ENCODE peak calls at places on chromosome 13, in eight cellular contexts. G, T, U, I, A, S, L and Z are unnamed samples.

GRCh38 chr13:30791354-30791921 is 56.1 kb downstream of the ALOX5AP start:
- DNase-seq in G (peak), T (peak), U (no peak), I (no peak), A (no peak), S (no peak), L (no peak), Z (no peak)

GRCh38 chr13:64723735-64724134 is 2506.4 kb downstream of the PCDH9 start:
- DNase-seq in G (peak), T (no peak), U (peak), I (no peak), A (no peak), S (no peak), L (peak), Z (no peak)

GRCh38 chr13:111050539-111050879 is 64.6 kb upstream of the ARHGEF7 start:
- DNase-seq in G (no peak), T (no peak), U (no peak), I (no peak), A (no peak), S (no peak), L (no peak), Z (no peak)

GRCh38 chr13:112455476-112456059 is 79.4 kb downstream of the SPACA7 start:
- DNase-seq in G (no peak), T (no peak), U (no peak), I (no peak), A (no peak), S (no peak), L (no peak), Z (no peak)

GRCh38 chr13:63425131-63425530 is 2009.5 kb upstream of the PCDH20 start:
- DNase-seq in G (no peak), T (no peak), U (peak), I (no peak), A (no peak), S (no peak), L (no peak), Z (no peak)

GRCh38 chr13:89372193-89372592 is 1701.0 kb downstream of the SLITRK5 start:
- DNase-seq in G (no peak), T (no peak), U (no peak), I (no peak), A (no peak), S (no peak), L (no peak), Z (no peak)

GRCh38 chr13:99606322-99607089 is 105.2 kb downstream of the TM9SF2 start:
- DNase-seq in G (peak), T (peak), U (peak), I (peak), A (peak), S (peak), L (peak), Z (peak)

GRCh38 chr13:82654851-82655517 is 1227.3 kb downstream of the SLITRK1 start:
- DNase-seq in G (peak), T (no peak), U (peak), I (peak), A (peak), S (peak), L (no peak), Z (no peak)

GRCh38 chr13:73421310-73421912 is 362.6 kb downstream of the KLF5 start:
- DNase-seq in G (no peak), T (no peak), U (peak), I (no peak), A (no peak), S (no peak), L (no peak), Z (no peak)

GRCh38 chr13:23851106-23851505 is 38.1 kb downstream of the MIPEP start:
- DNase-seq in G (peak), T (no peak), U (peak), I (no peak), A (no peak), S (no peak), L (no peak), Z (no peak)

GRCh38 chr13:20193924-20194631 is 1.3 kb upstream of the GJB2 start:
- DNase-seq in G (no peak), T (no peak), U (no peak), I (no peak), A (no peak), S (no peak), L (no peak), Z (no peak)

GRCh38 chr13:110605132-110605531 is 10.2 kb upstream of the NAXD start:
- DNase-seq in G (no peak), T (no peak), U (no peak), I (no peak), A (no peak), S (no peak), L (no peak), Z (no peak)

GRCh38 chr13:27967203-27967735 is 1.8 kb downstream of the CDX2 start:
- DNase-seq in G (no peak), T (no peak), U (no peak), I (no peak), A (no peak), S (no peak), L (no peak), Z (no peak)
- H3K4me3 ChIP-seq in G (no peak), T (no peak), U (no peak), I (no peak), A (no peak), S (no peak), L (no peak), Z (no peak)

GRCh38 chr13:42327725-42328124 is 55.8 kb downstream of the AKAP11 start:
- DNase-seq in G (no peak), T (no peak), U (no peak), I (no peak), A (no peak), S (no peak), L (no peak), Z (no peak)
- TF ChIP-seq CTCF in G (no peak), T (no peak), U (no peak), I (no peak), A (no peak), S (no peak), L (no peak), Z (peak)

DNA sequence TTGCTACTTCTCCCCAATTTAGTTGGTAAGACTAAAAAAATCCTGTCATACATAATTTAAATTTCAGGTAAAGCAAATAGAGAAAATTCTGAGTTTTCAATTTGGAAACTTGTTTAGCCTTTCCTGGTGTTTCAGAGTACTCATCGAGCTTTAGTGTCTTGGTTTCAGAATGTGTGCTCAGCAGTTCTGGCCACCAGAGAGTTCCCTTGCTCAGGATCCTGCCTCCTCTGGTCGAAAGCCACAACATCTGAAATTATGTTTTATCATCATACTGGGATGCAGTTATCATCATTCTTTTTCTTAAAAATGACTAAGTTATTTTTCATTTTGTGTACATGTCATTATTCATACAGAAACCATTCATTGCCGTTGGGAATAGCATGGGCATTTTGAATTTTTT is 263.2 kb upstream of the SPRY2 start:
- DNase-seq in G (peak), T (peak), U (peak), I (no peak), A (no peak), S (no peak), L (no peak), Z (no peak)
- H3K4me3 ChIP-seq in G (no peak), T (no peak), U (no peak), I (no peak), A (no peak), S (no peak), L (no peak), Z (no peak)

DNA sequence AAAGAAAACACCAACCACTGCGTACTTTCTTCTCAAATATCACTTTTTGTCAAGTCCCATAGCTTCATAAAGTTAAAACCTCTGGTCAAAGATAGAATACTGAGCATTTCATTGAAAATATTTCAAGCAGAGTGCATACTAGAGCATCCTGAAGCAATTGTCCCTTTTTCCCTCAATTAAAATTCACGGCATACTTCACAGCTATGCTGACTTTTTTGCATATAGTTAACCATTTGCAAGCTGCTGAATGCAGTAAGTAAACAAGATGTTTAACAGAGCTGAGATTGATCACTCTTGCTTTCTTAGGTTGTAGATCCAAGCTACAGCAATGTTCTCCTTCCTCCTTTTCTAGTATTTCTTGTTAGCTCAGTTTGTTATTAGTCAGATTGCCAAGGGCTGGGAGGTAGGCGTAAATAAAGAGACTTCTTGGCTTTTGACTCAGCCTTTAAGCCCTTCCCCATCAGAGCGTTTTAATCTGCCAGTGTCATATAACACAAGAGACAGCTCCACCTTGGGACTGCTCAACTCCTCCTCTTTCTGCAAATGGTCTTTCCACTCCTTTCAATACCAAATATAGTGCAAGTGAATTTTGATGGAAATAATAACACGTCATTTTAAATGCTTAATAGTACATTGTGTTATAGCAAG is at the start of gene SLITRK6:
- DNase-seq in G (peak), T (no peak), U (peak), I (no peak), A (no peak), S (no peak), L (peak), Z (no peak)
- TF ChIP-seq CTCF in G (no peak), T (no peak), U (peak), I (no peak), A (no peak), S (no peak), L (peak), Z (no peak)

GRCh38 chr13:44403720-44404063 is 30.1 kb downstream of the SERP2 start:
- DNase-seq in G (no peak), T (no peak), U (no peak), I (no peak), A (no peak), S (no peak), L (no peak), Z (no peak)
- H3K4me3 ChIP-seq in G (no peak), T (no peak), U (no peak), I (peak), A (no peak), S (no peak), L (no peak), Z (no peak)